ENCODE peak calls at places on chromosome X, in eight cellular contexts. One of them, this sample, is unnamed.

GRCh38 chrX:13092455-13092941 is 48.1 kb upstream of the FAM9C start:
- DNase-seq in GM12892: no peak
- DNase-seq in esophagus muscularis mucosa: no peak
- DNase-seq in prostate gland: no peak
- DNase-seq in GM23338: no peak
- DNase-seq in H1: no peak
- DNase-seq in GM12891: no peak
- DNase-seq in transverse colon: peak
- DNase-seq in this sample: no peak

GRCh38 chrX:16664059-16664458 is 14.1 kb downstream of the S100G start:
- DNase-seq in GM23338: no peak
- DNase-seq in esophagus muscularis mucosa: no peak
- DNase-seq in prostate gland: no peak
- DNase-seq in GM12891: no peak
- DNase-seq in H1: no peak
- DNase-seq in GM12892: no peak
- DNase-seq in transverse colon: no peak
- DNase-seq in this sample: no peak

GRCh38 chrX:69896046-69896445 is 153.7 kb downstream of the AWAT2 start:
- DNase-seq in GM12891: no peak
- DNase-seq in transverse colon: no peak
- DNase-seq in esophagus muscularis mucosa: no peak
- DNase-seq in prostate gland: no peak
- DNase-seq in H1: no peak
- DNase-seq in GM12892: no peak
- DNase-seq in GM23338: no peak
- DNase-seq in this sample: no peak

GRCh38 chrX:20412871-20413486 is 146.3 kb upstream of the RPS6KA3 start:
- DNase-seq in transverse colon: peak
- DNase-seq in H1: no peak
- DNase-seq in GM12891: no peak
- DNase-seq in GM23338: no peak
- DNase-seq in esophagus muscularis mucosa: no peak
- DNase-seq in prostate gland: no peak
- DNase-seq in GM12892: no peak
- DNase-seq in this sample: no peak

GRCh38 chrX:17616936-17617335 is 120.4 kb upstream of the SCML1 start:
- DNase-seq in GM23338: no peak
- DNase-seq in GM12892: no peak
- DNase-seq in GM12891: no peak
- DNase-seq in prostate gland: no peak
- DNase-seq in esophagus muscularis mucosa: no peak
- DNase-seq in transverse colon: no peak
- DNase-seq in H1: no peak
- DNase-seq in this sample: no peak

GRCh38 chrX:120297923-120298322 is 13.3 kb downstream of the TMEM255A start:
- DNase-seq in GM23338: no peak
- DNase-seq in esophagus muscularis mucosa: no peak
- DNase-seq in GM12892: no peak
- DNase-seq in GM12891: no peak
- DNase-seq in prostate gland: no peak
- DNase-seq in H1: no peak
- DNase-seq in transverse colon: no peak
- DNase-seq in this sample: no peak

GRCh38 chrX:131845201-131845600 is 177.9 kb upstream of the STK26 start:
- DNase-seq in GM12892: no peak
- DNase-seq in GM12891: no peak
- DNase-seq in esophagus muscularis mucosa: no peak
- DNase-seq in prostate gland: no peak
- DNase-seq in transverse colon: no peak
- DNase-seq in GM23338: no peak
- DNase-seq in H1: no peak
- DNase-seq in this sample: no peak

GRCh38 chrX:15398874-15399273 is 14.7 kb upstream of the VEGFD start:
- DNase-seq in GM23338: no peak
- DNase-seq in H1: no peak
- DNase-seq in GM12891: no peak
- DNase-seq in prostate gland: no peak
- DNase-seq in GM12892: no peak
- DNase-seq in transverse colon: no peak
- DNase-seq in esophagus muscularis mucosa: no peak
- DNase-seq in this sample: no peak

GRCh38 chrX:85992811-85993229 is 54.5 kb downstream of the CHM start:
- DNase-seq in GM23338: no peak
- DNase-seq in transverse colon: no peak
- DNase-seq in prostate gland: no peak
- DNase-seq in GM12891: no peak
- DNase-seq in GM12892: no peak
- DNase-seq in H1: no peak
- DNase-seq in esophagus muscularis mucosa: no peak
- DNase-seq in this sample: no peak

GRCh38 chrX:20315140-20315539 is 48.4 kb upstream of the RPS6KA3 start:
- DNase-seq in prostate gland: no peak
- DNase-seq in GM12892: no peak
- DNase-seq in GM12891: no peak
- DNase-seq in transverse colon: peak
- DNase-seq in GM23338: no peak
- DNase-seq in esophagus muscularis mucosa: no peak
- DNase-seq in H1: no peak
- DNase-seq in this sample: no peak

GRCh38 chrX:42420431-42420830 is 357.5 kb downstream of the PPP1R2C start:
- DNase-seq in GM12891: no peak
- DNase-seq in esophagus muscularis mucosa: no peak
- DNase-seq in GM23338: no peak
- DNase-seq in prostate gland: no peak
- DNase-seq in H1: no peak
- DNase-seq in transverse colon: no peak
- DNase-seq in GM12892: no peak
- DNase-seq in this sample: no peak

GRCh38 chrX:16638533-16638932 is 11.4 kb upstream of the S100G start:
- DNase-seq in H1: no peak
- DNase-seq in GM12891: no peak
- DNase-seq in prostate gland: no peak
- DNase-seq in GM12892: no peak
- DNase-seq in esophagus muscularis mucosa: no peak
- DNase-seq in transverse colon: no peak
- DNase-seq in GM23338: no peak
- DNase-seq in this sample: no peak

GRCh38 chrX:38717871-38718270 is 83.4 kb upstream of the MID1IP1 start:
- DNase-seq in GM23338: peak
- DNase-seq in prostate gland: no peak
- DNase-seq in esophagus muscularis mucosa: no peak
- DNase-seq in GM12891: peak
- DNase-seq in transverse colon: no peak
- DNase-seq in GM12892: no peak
- DNase-seq in H1: no peak
- DNase-seq in this sample: no peak

GRCh38 chrX:56788717-56789122 is 59.7 kb downstream of the NBDY start:
- DNase-seq in prostate gland: peak
- DNase-seq in transverse colon: peak
- DNase-seq in GM23338: no peak
- DNase-seq in H1: no peak
- DNase-seq in esophagus muscularis mucosa: no peak
- DNase-seq in GM12891: no peak
- DNase-seq in GM12892: no peak
- DNase-seq in this sample: no peak

GRCh38 chrX:38583185-38583584 is 21.8 kb downstream of the TSPAN7 start:
- DNase-seq in esophagus muscularis mucosa: no peak
- DNase-seq in prostate gland: no peak
- DNase-seq in GM23338: no peak
- DNase-seq in transverse colon: no peak
- DNase-seq in GM12892: no peak
- DNase-seq in GM12891: no peak
- DNase-seq in H1: no peak
- DNase-seq in this sample: no peak

GRCh38 chrX:108737754-108738153 is 1.4 kb upstream of the IRS4 start:
- DNase-seq in GM12891: no peak
- DNase-seq in H1: no peak
- DNase-seq in prostate gland: no peak
- DNase-seq in esophagus muscularis mucosa: no peak
- DNase-seq in GM23338: no peak
- DNase-seq in transverse colon: no peak
- DNase-seq in GM12892: no peak
- DNase-seq in this sample: no peak

GRCh38 chrX:74449322-74449936 is 28.1 kb downstream of the SLC16A2 start:
- DNase-seq in H1: no peak
- DNase-seq in esophagus muscularis mucosa: no peak
- DNase-seq in prostate gland: peak
- DNase-seq in GM12891: no peak
- DNase-seq in GM23338: no peak
- DNase-seq in transverse colon: no peak
- DNase-seq in GM12892: no peak
- DNase-seq in this sample: no peak

GRCh38 chrX:103464071-103464773 is 55.1 kb downstream of the RAB40A start:
- DNase-seq in transverse colon: peak
- DNase-seq in GM12892: no peak
- DNase-seq in esophagus muscularis mucosa: no peak
- DNase-seq in H1: no peak
- DNase-seq in prostate gland: peak
- DNase-seq in GM12891: no peak
- DNase-seq in GM23338: peak
- DNase-seq in this sample: no peak

GRCh38 chrX:70552174-70552704 is 107.6 kb downstream of the DLG3 start:
- DNase-seq in esophagus muscularis mucosa: no peak
- DNase-seq in GM23338: no peak
- DNase-seq in GM12892: no peak
- DNase-seq in H1: no peak
- DNase-seq in prostate gland: no peak
- DNase-seq in GM12891: no peak
- DNase-seq in transverse colon: no peak
- DNase-seq in this sample: no peak

GRCh38 chrX:123860506-123860840 is 620 bp downstream of the XIAP start:
- DNase-seq in GM12891: no peak
- DNase-seq in H1: no peak
- DNase-seq in prostate gland: peak
- DNase-seq in esophagus muscularis mucosa: no peak
- DNase-seq in GM12892: no peak
- DNase-seq in transverse colon: peak
- DNase-seq in GM23338: no peak
- DNase-seq in this sample: no peak
- TF ChIP-seq POLR2AphosphoS5 in GM12891: no peak
- TF ChIP-seq POLR2AphosphoS5 in H1: no peak
- TF ChIP-seq POLR2AphosphoS5 in prostate gland: peak
- TF ChIP-seq POLR2AphosphoS5 in esophagus muscularis mucosa: no peak
- TF ChIP-seq POLR2AphosphoS5 in GM12892: no peak
- TF ChIP-seq POLR2AphosphoS5 in transverse colon: peak
- TF ChIP-seq POLR2AphosphoS5 in GM23338: no peak
- TF ChIP-seq POLR2AphosphoS5 in this sample: peak

DNA sequence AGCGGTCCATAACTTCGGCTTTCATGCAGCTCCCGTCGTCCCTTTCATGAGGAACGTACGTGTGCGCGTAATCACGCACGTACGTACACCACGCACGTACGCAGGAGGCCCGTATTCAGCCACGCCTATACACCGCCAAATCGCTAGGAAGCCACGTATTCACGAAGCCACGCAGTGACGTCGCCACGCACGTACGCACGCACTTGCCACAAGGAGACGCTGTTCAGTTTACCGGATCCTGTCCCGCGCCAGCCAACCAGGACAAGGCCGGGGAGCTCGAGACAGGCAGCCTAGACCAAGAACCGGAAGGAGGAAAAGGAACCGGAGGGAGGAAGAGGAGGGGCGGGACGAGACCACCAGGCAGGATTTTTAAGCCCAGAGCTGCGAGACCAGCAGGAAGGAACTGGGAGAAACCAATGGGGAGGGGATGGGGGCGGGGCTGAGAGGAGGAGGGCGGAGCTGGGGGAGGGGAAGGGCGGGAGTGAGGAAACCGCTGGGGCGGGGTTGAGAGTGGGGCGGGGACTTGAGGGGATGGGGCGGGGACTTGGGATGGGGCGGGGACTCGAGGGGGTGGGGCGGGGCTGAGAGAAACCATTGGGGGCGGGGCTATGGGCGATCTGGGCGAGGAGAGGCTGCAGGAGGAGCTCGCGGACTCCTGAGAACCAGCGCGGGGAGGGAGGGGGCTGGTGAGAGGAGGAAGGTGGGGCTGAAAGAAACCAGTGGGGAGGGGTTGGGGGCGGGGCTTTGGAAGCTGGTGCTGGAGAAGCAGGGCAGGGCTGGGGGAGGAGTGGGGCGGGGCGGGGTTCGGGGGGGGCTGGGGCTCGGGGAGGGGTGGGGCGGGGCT is at the start of gene EOLA2:
- DNase-seq in GM12891: peak
- DNase-seq in esophagus muscularis mucosa: peak
- DNase-seq in GM23338: peak
- DNase-seq in prostate gland: peak
- DNase-seq in GM12892: peak
- DNase-seq in transverse colon: peak
- DNase-seq in H1: peak
- DNase-seq in this sample: peak
- TF ChIP-seq POLR2AphosphoS5 in GM12891: no peak
- TF ChIP-seq POLR2AphosphoS5 in esophagus muscularis mucosa: peak
- TF ChIP-seq POLR2AphosphoS5 in GM23338: peak
- TF ChIP-seq POLR2AphosphoS5 in prostate gland: peak
- TF ChIP-seq POLR2AphosphoS5 in GM12892: no peak
- TF ChIP-seq POLR2AphosphoS5 in transverse colon: peak
- TF ChIP-seq POLR2AphosphoS5 in H1: no peak
- TF ChIP-seq POLR2AphosphoS5 in this sample: peak

DNA sequence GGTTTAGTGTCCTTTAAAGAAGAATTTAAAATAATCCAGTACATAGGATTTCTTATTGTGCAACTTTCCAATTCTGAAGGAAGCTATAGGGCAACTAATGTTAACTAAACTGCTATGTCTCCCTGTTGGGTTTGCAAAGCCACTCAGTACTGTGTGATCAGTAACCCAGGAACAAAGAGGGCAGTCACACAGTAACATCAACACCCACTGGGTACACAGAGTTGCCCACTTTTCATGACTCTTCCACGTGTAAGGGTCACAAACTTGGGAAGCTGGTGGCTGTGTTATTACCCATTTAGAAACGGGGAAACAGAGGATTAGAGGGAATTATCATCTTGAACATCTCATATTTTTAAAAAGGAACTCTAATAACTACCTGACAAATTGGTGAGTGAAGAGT is 555.0 kb upstream of the DIPK2B start:
- DNase-seq in esophagus muscularis mucosa: no peak
- DNase-seq in transverse colon: no peak
- DNase-seq in prostate gland: no peak
- DNase-seq in GM12892: no peak
- DNase-seq in GM12891: no peak
- DNase-seq in GM23338: no peak
- DNase-seq in H1: no peak
- DNase-seq in this sample: no peak
- TF ChIP-seq POLR2AphosphoS5 in esophagus muscularis mucosa: no peak
- TF ChIP-seq POLR2AphosphoS5 in transverse colon: no peak
- TF ChIP-seq POLR2AphosphoS5 in prostate gland: no peak
- TF ChIP-seq POLR2AphosphoS5 in GM12892: no peak
- TF ChIP-seq POLR2AphosphoS5 in GM12891: no peak
- TF ChIP-seq POLR2AphosphoS5 in GM23338: no peak
- TF ChIP-seq POLR2AphosphoS5 in H1: no peak
- TF ChIP-seq POLR2AphosphoS5 in this sample: no peak

GRCh38 chrX:24190500-24191156 is 41.1 kb downstream of the ZFX start:
- DNase-seq in H1: no peak
- DNase-seq in esophagus muscularis mucosa: no peak
- DNase-seq in transverse colon: no peak
- DNase-seq in GM12891: no peak
- DNase-seq in GM23338: no peak
- DNase-seq in prostate gland: no peak
- DNase-seq in GM12892: no peak
- DNase-seq in this sample: no peak
- TF ChIP-seq POLR2AphosphoS5 in H1: no peak
- TF ChIP-seq POLR2AphosphoS5 in esophagus muscularis mucosa: no peak
- TF ChIP-seq POLR2AphosphoS5 in transverse colon: no peak
- TF ChIP-seq POLR2AphosphoS5 in GM12891: no peak
- TF ChIP-seq POLR2AphosphoS5 in GM23338: no peak
- TF ChIP-seq POLR2AphosphoS5 in prostate gland: no peak
- TF ChIP-seq POLR2AphosphoS5 in GM12892: no peak
- TF ChIP-seq POLR2AphosphoS5 in this sample: no peak

GRCh38 chrX:40962793-40963407 is 122.3 kb upstream of the USP9X start:
- DNase-seq in H1: no peak
- DNase-seq in GM12891: no peak
- DNase-seq in esophagus muscularis mucosa: no peak
- DNase-seq in GM23338: no peak
- DNase-seq in transverse colon: no peak
- DNase-seq in prostate gland: no peak
- DNase-seq in GM12892: no peak
- DNase-seq in this sample: no peak
- TF ChIP-seq POLR2AphosphoS5 in H1: no peak
- TF ChIP-seq POLR2AphosphoS5 in GM12891: no peak
- TF ChIP-seq POLR2AphosphoS5 in esophagus muscularis mucosa: no peak
- TF ChIP-seq POLR2AphosphoS5 in GM23338: no peak
- TF ChIP-seq POLR2AphosphoS5 in transverse colon: no peak
- TF ChIP-seq POLR2AphosphoS5 in prostate gland: no peak
- TF ChIP-seq POLR2AphosphoS5 in GM12892: no peak
- TF ChIP-seq POLR2AphosphoS5 in this sample: no peak